ENCODE peak calls at places on chromosomes 4 and X, in four cellular contexts. Y, N, Q and T are unnamed samples.

GRCh38 chr4:54218736-54219135 is 10.4 kb upstream of the PDGFRA start:
- DNase-seq in Y (no peak), N (no peak), Q (no peak), T (no peak)

GRCh38 chrX:153609917-153610833 is 11.2 kb upstream of the CCNQ start:
- DNase-seq in Y (peak; percentile 60), N (peak; percentile 57), Q (peak; percentile 68), T (no peak)

GRCh38 chr4:188262464-188262863 is 123.2 kb downstream of the TRIML1 start:
- DNase-seq in Y (no peak), N (no peak), Q (no peak), T (no peak)

GRCh38 chrX:151088221-151088620 is 88.2 kb upstream of the GPR50 start:
- DNase-seq in Y (no peak), N (no peak), Q (no peak), T (no peak)

GRCh38 chrX:1392376-1393130 is 640 bp upstream of the SLC25A6 start:
- DNase-seq in Y (peak; percentile 28), N (peak; percentile 65), Q (peak; percentile 77), T (no peak)

GRCh38 chr4:73064536-73064935 is 5.0 kb downstream of the COX18 start:
- DNase-seq in Y (no peak), N (no peak), Q (no peak), T (no peak)

GRCh38 chrX:51608766-51609165 is 9.9 kb downstream of the CENPVL3 start:
- DNase-seq in Y (no peak), N (no peak), Q (peak; percentile 51), T (no peak)

GRCh38 chrX:150148749-150149672 is 210.7 kb upstream of the EOLA2 start:
- DNase-seq in Y (no peak), N (no peak), Q (peak; percentile 57), T (no peak)

GRCh38 chr4:6470502-6471302 is 1.7 kb downstream of the PPP2R2C start:
- DNase-seq in Y (no peak), N (no peak), Q (peak; percentile 64), T (no peak)

GRCh38 chr4:123453006-123453685 is 56.6 kb downstream of the SPRY1 start:
- DNase-seq in Y (no peak), N (no peak), Q (no peak), T (no peak)

GRCh38 chr4:151537726-151538125 is 128.8 kb downstream of the FHIP1A start:
- DNase-seq in Y (no peak), N (no peak), Q (peak; percentile 52), T (no peak)

GRCh38 chr4:16573744-16574143 is 324.7 kb downstream of the LDB2 start:
- DNase-seq in Y (no peak), N (no peak), Q (peak; percentile 85), T (no peak)